ENCODE peak calls at places on chromosomes 6 and 20, in nine cellular contexts. P is heart right ventricle; D is GM23248; F is tibial artery; V is brain microvascular endothelial cell; Q is HCT116; W is CD4-positive, CD25-positive, alpha-beta regulatory T cell; K is CD8-positive, alpha-beta T cell; I is HAP-1. J is an unnamed sample.
A peak's percentile ranks its signal among the peaks of the same experiment; 100 is the strongest.

GRCh38 chr20:51356871-51357270 is 185.6 kb downstream of the NFATC2 start:
- DNase-seq in K (no peak), I (no peak), V (no peak), Q (no peak), F (no peak), W (no peak), P (no peak), D (no peak), J (peak; percentile 5)

GRCh38 chr20:23492292-23492691 is 1.4 kb downstream of the CST8 start:
- DNase-seq in F (no peak), I (no peak), P (no peak), D (no peak), Q (no peak), W (no peak), K (no peak), V (no peak), J (no peak)

GRCh38 chr6:14999106-14999505 is 246.8 kb upstream of the JARID2 start:
- DNase-seq in I (no peak), P (no peak), F (no peak), D (no peak), Q (no peak), W (no peak), V (no peak), K (no peak), J (no peak)

GRCh38 chr6:37314803-37315515 is 38.8 kb upstream of the RNF8 start:
- DNase-seq in Q (peak; percentile 7), W (peak; percentile 69), F (no peak), I (peak; percentile 47), D (peak; percentile 30), K (no peak), V (peak; percentile 44), P (no peak), J (no peak)

GRCh38 chr6:142548571-142548970 is 246.8 kb downstream of the ADGRG6 start:
- DNase-seq in W (no peak), F (no peak), I (no peak), D (no peak), V (no peak), P (no peak), Q (no peak), K (no peak), J (no peak)

GRCh38 chr6:142680308-142680707 is 264.7 kb downstream of the HIVEP2 start:
- DNase-seq in P (no peak), K (peak; percentile 7), W (no peak), Q (no peak), I (no peak), V (no peak), D (peak; percentile 85), F (peak; percentile 48), J (peak; percentile 34)

GRCh38 chr20:10696650-10697049 is 22.9 kb upstream of the JAG1 start:
- DNase-seq in P (no peak), Q (no peak), V (no peak), W (peak; percentile 14), D (no peak), I (peak; percentile 53), K (no peak), F (no peak), J (no peak)

GRCh38 chr20:286508-286907 is 4.0 kb downstream of the C20orf96 start:
- DNase-seq in P (no peak), Q (no peak), D (no peak), V (no peak), F (no peak), K (no peak), I (no peak), W (no peak), J (no peak)

DNA sequence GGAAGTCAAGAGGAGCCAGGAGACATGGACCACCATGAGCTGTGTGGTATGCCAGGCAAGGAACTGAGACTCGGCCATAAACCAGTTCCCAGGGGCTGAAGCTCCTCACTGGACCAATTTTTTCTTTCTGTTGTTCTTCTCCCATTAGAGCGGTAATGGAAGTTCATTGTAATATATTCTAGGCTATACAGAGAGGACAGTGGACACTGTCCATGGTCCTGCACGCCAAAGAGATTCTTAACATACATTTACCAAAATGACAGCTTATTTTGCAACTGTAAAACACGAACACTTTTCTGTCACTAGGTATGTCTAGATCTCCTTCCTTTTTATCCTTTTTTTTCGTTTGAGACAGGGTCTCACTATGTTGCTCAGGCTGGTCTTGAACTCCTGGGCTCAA is 13.1 kb upstream of the DSN1 start:
- DNase-seq in F (no peak), I (no peak), Q (no peak), P (no peak), K (no peak), W (no peak), V (no peak), D (no peak), J (no peak)
- H3K36me3 ChIP-seq in F (peaks cover 60% of the 10 kb centered on the region), I (peaks cover 43% of the 10 kb centered on the region), Q (no peaks in the 10 kb centered on the region), P (peaks cover 17% of the 10 kb centered on the region), K (no peaks in the 10 kb centered on the region), W (no peaks in the 10 kb centered on the region), V (peaks cover 30% of the 10 kb centered on the region), D (peaks cover 9% of the 10 kb centered on the region), J (no peaks in the 10 kb centered on the region)

DNA sequence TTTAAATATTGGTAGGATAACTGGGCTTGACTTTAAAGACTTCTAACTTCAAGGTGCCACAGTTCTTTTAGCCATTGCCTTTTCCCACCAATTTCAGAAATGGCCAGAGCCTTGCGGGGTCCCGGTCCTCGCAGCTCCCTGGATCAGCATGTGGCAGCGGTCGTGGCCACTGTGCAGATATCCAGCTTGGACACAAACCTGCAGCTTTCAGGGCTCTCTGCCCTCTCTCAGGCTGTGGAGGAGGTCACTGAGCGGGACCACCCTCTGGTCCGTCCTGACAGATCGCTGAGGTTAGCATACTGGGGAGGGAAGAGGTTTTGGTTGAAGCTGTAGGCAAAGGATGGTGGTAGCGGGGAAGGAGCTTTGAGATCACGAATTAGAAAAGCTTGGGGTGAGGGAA is 6.4 kb downstream of the CUL9 start:
- DNase-seq in Q (no peak), K (no peak), F (no peak), W (no peak), V (no peak), P (no peak), I (no peak), D (no peak), J (no peak)
- H3K36me3 ChIP-seq in Q (no peaks in the 10 kb centered on the region), K (peaks cover 40% of the 10 kb centered on the region), F (peaks cover 50% of the 10 kb centered on the region), W (peaks cover 49% of the 10 kb centered on the region), V (peaks cover 10% of the 10 kb centered on the region), P (peaks cover 28% of the 10 kb centered on the region), I (no peaks in the 10 kb centered on the region), D (peaks cover 11% of the 10 kb centered on the region), J (peaks cover 81% of the 10 kb centered on the region)

DNA sequence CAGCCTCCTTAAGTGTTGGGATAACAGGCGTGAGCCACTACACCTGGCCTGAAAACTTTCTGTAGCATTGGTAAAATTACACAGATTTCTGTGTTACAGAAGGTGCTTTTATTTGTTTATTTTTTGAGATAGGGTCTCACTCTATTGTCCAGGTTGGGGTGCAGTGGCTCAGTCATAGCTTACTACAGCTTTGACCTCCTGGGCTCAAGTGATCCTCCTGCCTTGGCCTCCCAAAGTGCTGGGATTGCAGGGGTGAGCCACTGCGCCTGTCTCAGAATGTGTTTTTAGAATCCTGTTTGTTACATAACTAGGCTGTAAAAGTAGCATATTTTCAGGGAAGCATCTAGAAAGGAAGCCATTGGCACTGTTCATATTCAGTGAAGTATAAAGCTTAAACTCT is 16.9 kb upstream of the BLTP3A start:
- DNase-seq in Q (no peak), K (no peak), V (no peak), F (no peak), D (no peak), P (no peak), I (no peak), W (no peak), J (no peak)
- H3K36me3 ChIP-seq in Q (peaks cover 34% of the 10 kb centered on the region), K (peaks cover 11% of the 10 kb centered on the region), V (peaks cover 30% of the 10 kb centered on the region), F (peaks cover 59% of the 10 kb centered on the region), D (peaks cover 24% of the 10 kb centered on the region), P (peaks cover 33% of the 10 kb centered on the region), I (peaks cover 43% of the 10 kb centered on the region), W (peaks cover 50% of the 10 kb centered on the region), J (peaks cover 8% of the 10 kb centered on the region)

GRCh38 chr6:152129606-152130249 is 322.2 kb downstream of the ESR1 start:
- DNase-seq in D (peak; percentile 54), P (no peak), Q (no peak), K (no peak), V (no peak), F (no peak), W (no peak), I (no peak), J (no peak)
- H3K36me3 ChIP-seq in D (peaks cover 41% of the 10 kb centered on the region), P (peaks cover 43% of the 10 kb centered on the region), Q (no peaks in the 10 kb centered on the region), K (peaks cover 70% of the 10 kb centered on the region), V (peaks cover 25% of the 10 kb centered on the region), F (peaks cover 39% of the 10 kb centered on the region), W (peaks cover 100% of the 10 kb centered on the region), I (no peaks in the 10 kb centered on the region), J (peaks cover 7% of the 10 kb centered on the region)

GRCh38 chr20:25005220-25005619 is 12.7 kb upstream of the APMAP start:
- DNase-seq in W (no peak), I (no peak), K (no peak), D (peak; percentile 31), Q (no peak), V (no peak), F (no peak), P (no peak), J (no peak)
- H3K36me3 ChIP-seq in W (peaks cover 46% of the 10 kb centered on the region), I (no peaks in the 10 kb centered on the region), K (peaks cover 30% of the 10 kb centered on the region), D (no peaks in the 10 kb centered on the region), Q (no peaks in the 10 kb centered on the region), V (no peaks in the 10 kb centered on the region), F (peaks cover 47% of the 10 kb centered on the region), P (peaks cover 31% of the 10 kb centered on the region), J (peaks cover 2% of the 10 kb centered on the region)

GRCh38 chr6:160067564-160067963 is 54.1 kb upstream of the SLC22A1 start:
- DNase-seq in P (no peak), I (no peak), W (no peak), F (no peak), V (no peak), D (no peak), K (no peak), Q (no peak), J (no peak)

GRCh38 chr6:160070427-160070826 is 51.2 kb upstream of the SLC22A1 start:
- DNase-seq in P (no peak), W (no peak), K (no peak), V (no peak), I (no peak), D (no peak), Q (no peak), F (no peak), J (no peak)

GRCh38 chr6:160068346-160068745 is 53.3 kb upstream of the SLC22A1 start:
- DNase-seq in Q (no peak), K (no peak), W (no peak), F (no peak), D (no peak), I (no peak), P (no peak), V (no peak), J (no peak)

GRCh38 chr6:160069459-160069858 is 52.2 kb upstream of the SLC22A1 start:
- DNase-seq in F (no peak), P (no peak), D (no peak), W (no peak), I (no peak), Q (no peak), V (no peak), K (no peak), J (no peak)

DNA sequence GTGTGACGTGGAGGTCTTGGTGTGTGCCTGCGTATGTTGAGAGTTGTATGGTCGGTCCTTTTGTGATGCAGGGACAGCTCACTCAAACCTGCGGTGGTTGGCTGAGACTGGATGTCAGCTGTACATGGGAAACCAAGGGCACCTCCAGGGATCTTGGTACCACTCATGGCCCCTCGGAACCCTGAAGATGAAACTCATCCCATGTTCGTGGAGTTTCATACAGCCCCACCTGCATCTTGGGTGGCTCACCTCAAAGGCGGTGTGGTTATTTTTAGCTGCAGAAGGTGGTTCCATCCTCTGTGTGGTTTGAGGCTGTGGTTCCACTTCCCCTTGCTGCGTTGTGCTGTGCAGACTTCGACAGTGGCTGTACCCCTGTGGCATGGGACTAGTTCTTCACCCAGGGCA is 52.6 kb upstream of the SLC22A1 start:
- DNase-seq in P (no peak), K (peak; percentile 9), F (no peak), V (no peak), W (peak; percentile 73), Q (no peak), D (no peak), I (no peak), J (no peak)
- H3K36me3 ChIP-seq in P (peaks cover 59% of the 10 kb centered on the region), K (peaks cover 47% of the 10 kb centered on the region), F (peaks cover 88% of the 10 kb centered on the region), V (peaks cover 63% of the 10 kb centered on the region), W (peaks cover 78% of the 10 kb centered on the region), Q (peaks cover 9% of the 10 kb centered on the region), D (no peaks in the 10 kb centered on the region), I (peaks cover 61% of the 10 kb centered on the region), J (peaks cover 22% of the 10 kb centered on the region)